ENCODE peak calls at places on chromosomes 3 and 15, in four cellular contexts. B is neural progenitor cell, J is tibial artery, H is fibroblast of lung. P is an unnamed sample.

GRCh38 chr15:41487802-41488201 is 5.9 kb upstream of the ITPKA start:
- DNase-seq in B (no peak), J (no peak), H (peak; percentile 35), P (no peak)

GRCh38 chr15:65212097-65212496 is 824 bp upstream of the CILP start:
- DNase-seq in B (peak; percentile 57), J (no peak), H (no peak), P (no peak)

GRCh38 chr3:33377489-33377888 is 62.7 kb downstream of the UBP1 start:
- DNase-seq in B (no peak), J (no peak), H (no peak), P (no peak)

GRCh38 chr3:186519021-186519658 is 25.0 kb downstream of the CRYGS start:
- DNase-seq in B (no peak), J (no peak), H (no peak), P (no peak)

GRCh38 chr3:124986153-124987143 is 51.9 kb upstream of the MUC13 start:
- DNase-seq in B (peak; percentile 59), J (peak; percentile 40), H (peak; percentile 98), P (peak; percentile 69)

GRCh38 chr3:25033407-25034029 is 394.5 kb upstream of the RARB start:
- DNase-seq in B (peak; percentile 79), J (peak; percentile 29), H (no peak), P (peak; percentile 59)

GRCh38 chr3:135865085-135865484 is 100.4 kb upstream of the PPP2R3A start:
- DNase-seq in B (no peak), J (no peak), H (peak; percentile 40), P (no peak)

GRCh38 chr3:98343647-98344507 is 9.8 kb upstream of the OR5K4 start:
- DNase-seq in B (peak; percentile 81), J (no peak), H (no peak), P (peak; percentile 50)

GRCh38 chr3:107346559-107346958 is 30.7 kb upstream of the CCDC54 start:
- DNase-seq in B (no peak), J (no peak), H (no peak), P (no peak)

GRCh38 chr3:196968233-196969000 is at the start of gene PIGZ:
- DNase-seq in B (peak; percentile 78), J (no peak), H (peak; percentile 27), P (no peak)

GRCh38 chr3:141414141-141414689 is 45.9 kb downstream of the ZBTB38 start:
- DNase-seq in B (no peak), J (no peak), H (peak; percentile 83), P (peak; percentile 53)

GRCh38 chr3:146019508-146019907 is 141.5 kb downstream of the PLOD2 start:
- DNase-seq in B (no peak), J (no peak), H (no peak), P (no peak)

GRCh38 chr3:124650798-124651197 is 79.5 kb upstream of the UMPS start:
- DNase-seq in B (peak; percentile 16), J (no peak), H (no peak), P (no peak)

GRCh38 chr3:177035678-177036077 is 161.6 kb downstream of the TBL1XR1 start:
- DNase-seq in B (no peak), J (no peak), H (no peak), P (no peak)

GRCh38 chr3:57298041-57298440 is 5.6 kb upstream of the ASB14 start:
- DNase-seq in B (no peak), J (no peak), H (peak; percentile 56), P (peak; percentile 27)

GRCh38 chr3:129460572-129460971 is 20.5 kb downstream of the IFT122 start:
- DNase-seq in B (no peak), J (no peak), H (no peak), P (no peak)

GRCh38 chr3:112393360-112393728 is 60.4 kb downstream of the CD200 start:
- DNase-seq in B (no peak), J (no peak), H (no peak), P (no peak)

GRCh38 chr3:193744822-193745684 is 152.0 kb downstream of the OPA1 start:
- DNase-seq in B (peak; percentile 41), J (no peak), H (peak; percentile 17), P (peak; percentile 47)

GRCh38 chr3:61594978-61595687 is 33.8 kb downstream of the PTPRG start:
- DNase-seq in B (no peak), J (no peak), H (no peak), P (peak; percentile 41)

GRCh38 chr15:92997821-92998220 is 91.2 kb downstream of the RGMA start:
- DNase-seq in B (no peak), J (no peak), H (no peak), P (no peak)

GRCh38 chr15:60713096-60714084 is 234.4 kb upstream of the ICE2 start:
- DNase-seq in B (no peak), J (no peak), H (peak; percentile 75), P (peak; percentile 40)

GRCh38 chr3:20458994-20459736 is 273.2 kb upstream of the SGO1 start:
- DNase-seq in B (no peak), J (no peak), H (no peak), P (no peak)

GRCh38 chr15:79595995-79596622 is 164.0 kb downstream of the MINAR1 start:
- DNase-seq in B (peak; percentile 94), J (no peak), H (peak; percentile 65), P (peak; percentile 90)

GRCh38 chr15:89034305-89034704 is 54.0 kb upstream of the ABHD2 start:
- DNase-seq in B (no peak), J (no peak), H (peak; percentile 23), P (peak; percentile 68)

GRCh38 chr3:127676456-127676855 is 3.7 kb downstream of the ABTB1 start:
- DNase-seq in B (no peak), J (peak; percentile 16), H (no peak), P (no peak)

GRCh38 chr3:40930131-40930538 is 269.2 kb upstream of the CTNNB1 start:
- DNase-seq in B (no peak), J (no peak), H (no peak), P (peak; percentile 43)
- TF ChIP-seq CTCF in B (no peak), J (no peak), H (no peak), P (peak; percentile 46)

GRCh38 chr15:78387678-78388077 is 47.5 kb downstream of the CRABP1 start:
- DNase-seq in B (no peak), J (no peak), H (no peak), P (peak; percentile 18)

GRCh38 chr15:78389356-78389755 is 48.7 kb upstream of the IREB2 start:
- DNase-seq in B (no peak), J (no peak), H (peak; percentile 6), P (no peak)

GRCh38 chr15:78390823-78391222 is 47.2 kb upstream of the IREB2 start:
- DNase-seq in B (no peak), J (no peak), H (peak; percentile 27), P (no peak)

GRCh38 chr15:78390242-78390641 is 47.8 kb upstream of the IREB2 start:
- DNase-seq in B (no peak), J (no peak), H (no peak), P (no peak)

GRCh38 chr15:78388865-78389264 is 48.7 kb downstream of the CRABP1 start:
- DNase-seq in B (no peak), J (no peak), H (no peak), P (no peak)
- H3K4me3 ChIP-seq in B (no peak overlapping the region), J (no peak overlapping the region), H (no peak overlapping the region), P (no peak overlapping the region)

GRCh38 chr3:55571913-55572312 is 84.8 kb upstream of the WNT5A start:
- DNase-seq in B (peak; percentile 83), J (no peak), H (peak; percentile 45), P (no peak)
- TF ChIP-seq CTCF in B (peak; percentile 45), J (no peak), H (no peak), P (peak; percentile 15)

GRCh38 chr15:83654379-83655236 is 685 bp downstream of the ADAMTSL3 start:
- DNase-seq in B (peak; percentile 74), J (peak; percentile 51), H (no peak), P (no peak)

GRCh38 chr15:83653639-83654378 is at the start of gene ADAMTSL3:
- DNase-seq in B (peak; percentile 93), J (peak; percentile 64), H (peak; percentile 50), P (peak; percentile 41)

GRCh38 chr15:83656943-83657528 is 3.1 kb downstream of the ADAMTSL3 start:
- DNase-seq in B (no peak), J (no peak), H (no peak), P (no peak)

GRCh38 chr15:83656192-83656591 is 2.3 kb downstream of the ADAMTSL3 start:
- DNase-seq in B (no peak), J (no peak), H (no peak), P (no peak)

DNA sequence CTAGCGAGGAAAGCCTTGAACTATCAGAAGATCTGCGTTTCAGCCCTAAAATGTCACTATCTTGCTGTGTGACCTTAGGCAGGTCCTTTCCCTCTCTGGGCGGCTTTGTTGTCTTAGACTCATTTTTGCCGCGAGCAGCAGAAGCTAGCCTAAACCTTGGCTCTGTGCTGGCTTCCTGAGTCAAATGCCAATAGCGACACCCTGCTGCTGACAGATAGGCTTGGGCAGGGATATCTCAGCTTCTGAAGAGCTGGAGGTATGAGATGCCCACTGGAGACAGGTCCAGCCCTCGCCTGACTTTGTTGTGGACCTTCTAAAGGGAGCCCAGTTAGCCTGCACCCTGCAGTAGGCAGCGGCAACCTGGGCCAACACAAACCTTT is 1.3 kb downstream of the ADAMTSL3 start:
- DNase-seq in B (no peak), J (no peak), H (no peak), P (no peak)
- H3K4me3 ChIP-seq in B (no peak overlapping the region), J (peak overlapping the region; percentile 75), H (no peak overlapping the region), P (peak overlapping the region; percentile 50)

DNA sequence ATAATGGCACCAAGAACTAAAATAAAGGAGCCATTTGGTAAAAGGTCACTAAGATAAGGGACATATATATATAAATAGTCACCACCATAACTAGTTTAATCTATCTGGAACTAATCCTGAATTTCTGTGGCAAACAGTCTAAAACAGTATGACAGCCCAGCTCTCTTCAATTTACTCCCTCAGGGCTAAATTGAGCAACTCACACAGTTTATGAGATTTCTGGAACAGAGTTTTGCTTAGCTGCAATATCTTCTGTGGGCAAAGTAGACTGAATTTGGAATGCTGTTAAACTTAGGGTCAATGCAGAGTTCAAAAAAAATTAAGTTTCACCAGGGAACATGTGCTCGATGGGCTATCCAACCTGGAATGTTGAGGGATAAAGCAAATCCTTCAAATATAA is 70.1 kb upstream of the VEPH1 start:
- DNase-seq in B (no peak), J (no peak), H (no peak), P (no peak)
- TF ChIP-seq CTCF in B (no peak), J (no peak), H (no peak), P (no peak)

DNA sequence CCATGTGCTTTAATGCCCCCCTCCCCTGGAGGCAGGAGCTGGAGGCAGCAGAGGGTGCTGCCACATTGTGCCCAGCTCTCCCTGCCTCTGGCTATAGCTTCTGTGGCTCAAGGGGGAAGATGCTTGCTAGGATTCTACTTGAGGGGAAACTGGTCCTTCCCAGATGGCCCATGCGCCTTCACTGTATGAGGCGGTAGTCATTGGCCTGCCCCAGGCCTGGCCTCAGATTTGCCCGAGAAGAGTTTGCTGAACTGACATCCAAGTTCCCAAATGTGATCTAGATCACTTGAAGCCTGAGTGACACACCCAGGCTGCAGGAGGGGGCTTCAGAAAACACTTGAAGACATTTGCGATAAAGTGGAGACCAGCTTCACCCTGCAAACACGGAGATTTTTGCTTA is 4.1 kb downstream of the SYNM start:
- DNase-seq in B (no peak), J (no peak), H (no peak), P (no peak)
- H3K4me3 ChIP-seq in B (no peak overlapping the region), J (peak overlapping the region; percentile 86), H (no peak overlapping the region), P (no peak overlapping the region)

GRCh38 chr3:44337253-44337652 is 1.3 kb upstream of the TCAIM start:
- DNase-seq in B (no peak), J (no peak), H (no peak), P (no peak)
- TF ChIP-seq CTCF in B (no peak), J (no peak), H (no peak), P (no peak)